ENCODE peak calls at places on chromosomes 3 and 15, in nine cellular contexts. T is NAMALWA; A is stimulated activated CD4-positive, alpha-beta T cell treated with anti-CD3 and anti-CD28 coated beads, Interleukin-4, amount 100 ng/mL, for 48 hours; G is cardiac fibroblast; O is T follicular helper cell; L is GM12892; H is activated CD8-positive, alpha-beta memory T cell treated with anti-CD3 and anti-CD28 coated beads, Interleukin-2, amount 50 U/mL, for 48 hours; R is LoVo; V is NCI-H2171. W is an unnamed sample.

GRCh38 chr3:145557405-145557804 is 603.6 kb downstream of the PLOD2 start:
- DNase-seq in R (peak), A (no peak), H (no peak), O (no peak), T (no peak), V (peak), L (no peak), G (peak), W (no peak)

GRCh38 chr3:156298938-156299337 is 178.6 kb downstream of the KCNAB1 start:
- DNase-seq in G (no peak), R (no peak), T (no peak), V (no peak), O (no peak), L (no peak), A (no peak), H (no peak), W (no peak)

GRCh38 chr15:58632789-58633188 is 116.7 kb downstream of the ADAM10 start:
- DNase-seq in H (no peak), V (no peak), T (no peak), A (no peak), L (no peak), O (no peak), G (peak), R (no peak), W (no peak)

GRCh38 chr3:141632779-141633374 is 105.2 kb upstream of the RNF7 start:
- DNase-seq in L (no peak), H (no peak), O (no peak), G (no peak), A (no peak), T (no peak), V (no peak), R (no peak), W (no peak)

GRCh38 chr3:172174396-172175253 is 135.2 kb downstream of the FNDC3B start:
- DNase-seq in H (no peak), R (no peak), A (no peak), V (no peak), G (no peak), O (no peak), L (no peak), T (no peak), W (no peak)

GRCh38 chr3:107740992-107741896 is 218.5 kb downstream of the BBX start:
- DNase-seq in L (no peak), T (peak), A (no peak), O (no peak), G (peak), R (peak), H (no peak), V (peak), W (no peak)

GRCh38 chr3:167346171-167346570 is 33.9 kb downstream of the ZBBX start:
- DNase-seq in V (no peak), T (no peak), G (no peak), O (no peak), R (no peak), L (no peak), H (no peak), A (no peak), W (no peak)

GRCh38 chr3:157313186-157313585 is 123.5 kb upstream of the PTX3 start:
- DNase-seq in O (no peak), R (no peak), T (no peak), H (no peak), G (no peak), L (no peak), V (no peak), A (no peak), W (no peak)

GRCh38 chr15:34951993-34952392 is 17.5 kb downstream of the AQR start:
- DNase-seq in H (no peak), G (peak), A (no peak), T (no peak), V (no peak), R (no peak), O (no peak), L (no peak), W (no peak)

GRCh38 chr3:15011174-15011573 is 53.9 kb downstream of the MRPS25 start:
- DNase-seq in T (no peak), O (no peak), A (no peak), L (no peak), R (no peak), G (no peak), V (no peak), H (no peak), W (no peak)

GRCh38 chr15:38389924-38390542 is 63.9 kb upstream of the FAM98B start:
- DNase-seq in O (peak), G (peak), H (peak), A (peak), T (peak), R (peak), V (no peak), L (no peak), W (peak)

GRCh38 chr3:194381460-194381875 is 11.9 kb upstream of the LRRC15 start:
- DNase-seq in H (no peak), V (no peak), L (no peak), A (no peak), R (no peak), O (no peak), T (no peak), G (no peak), W (peak)

GRCh38 chr3:112709929-112710328 is 69.0 kb upstream of the CCDC80 start:
- DNase-seq in A (no peak), G (no peak), O (no peak), L (no peak), R (no peak), V (no peak), T (no peak), H (no peak), W (no peak)

GRCh38 chr3:37861540-37862051 is at the start of gene CTDSPL:
- DNase-seq in R (peak), V (peak), T (no peak), G (peak), L (no peak), O (no peak), H (no peak), A (no peak), W (peak)

GRCh38 chr3:128466840-128467541 is at the start of gene DNAJB8:
- DNase-seq in H (no peak), L (no peak), V (no peak), T (no peak), O (no peak), G (no peak), A (no peak), R (no peak), W (no peak)

GRCh38 chr3:55042591-55042990 is 114.7 kb upstream of the LRTM1 start:
- DNase-seq in T (no peak), O (no peak), R (no peak), V (no peak), G (peak), L (no peak), A (no peak), H (no peak), W (no peak)

GRCh38 chr3:126849768-126850167 is 133.1 kb upstream of the PLXNA1 start:
- DNase-seq in V (no peak), A (no peak), L (no peak), R (no peak), O (no peak), G (no peak), T (no peak), H (peak), W (peak)

GRCh38 chr15:90327313-90327712 is 24.8 kb upstream of the ZNF774 start:
- DNase-seq in L (no peak), O (no peak), V (no peak), A (no peak), R (no peak), G (no peak), H (peak), T (no peak), W (no peak)